ENCODE peak calls at places on chromosomes 3 and 15, in six cellular contexts. U, H, E, I, D and T are unnamed samples.

GRCh38 chr3:134460965-134461364 is 24.8 kb downstream of the ANAPC13 start:
- DNase-seq in D (no peak), U (no peak), I (no peak), E (no peak), H (no peak), T (no peak)

GRCh38 chr3:75906555-75907112 is 121.3 kb upstream of the ZNF717 start:
- DNase-seq in U (no peak), H (peak), D (peak), I (no peak), E (no peak), T (no peak)

GRCh38 chr3:124627501-124627908 is 102.7 kb upstream of the UMPS start:
- DNase-seq in D (no peak), U (no peak), H (no peak), E (no peak), I (peak), T (no peak)

GRCh38 chr3:194518652-194519051 is 31.9 kb upstream of the ATP13A3 start:
- DNase-seq in D (no peak), H (no peak), E (no peak), I (no peak), U (no peak), T (no peak)

GRCh38 chr3:172142074-172143059 is 103.0 kb downstream of the FNDC3B start:
- DNase-seq in I (peak), U (no peak), D (no peak), E (peak), H (no peak), T (no peak)

GRCh38 chr3:193943200-193943599 is 192.7 kb upstream of the HES1 start:
- DNase-seq in U (peak), I (no peak), H (no peak), E (no peak), D (peak), T (no peak)

GRCh38 chr15:65791335-65792129 is 561 bp downstream of the DENND4A start:
- DNase-seq in U (peak), H (no peak), E (no peak), D (no peak), I (no peak), T (no peak)

GRCh38 chr3:110493752-110494151 is 577.9 kb upstream of the NECTIN3 start:
- DNase-seq in D (no peak), H (no peak), E (no peak), U (no peak), I (no peak), T (no peak)

GRCh38 chr3:148773805-148774204 is 53.8 kb upstream of the CPB1 start:
- DNase-seq in H (no peak), E (no peak), D (no peak), U (no peak), I (no peak), T (no peak)

GRCh38 chr3:187973977-187974856 is 179.7 kb upstream of the LPP start:
- DNase-seq in H (no peak), U (no peak), E (no peak), I (no peak), D (no peak), T (no peak)

GRCh38 chr3:160141485-160142185 is 83.6 kb upstream of the C3orf80 start:
- DNase-seq in U (no peak), E (no peak), I (no peak), D (no peak), H (no peak), T (no peak)

GRCh38 chr15:68583321-68583720 is 4.5 kb downstream of the CORO2B start:
- DNase-seq in E (no peak), D (no peak), I (no peak), H (no peak), U (peak), T (no peak)

GRCh38 chr15:92155941-92156340 is 237.7 kb upstream of the ST8SIA2 start:
- DNase-seq in I (no peak), H (no peak), D (no peak), U (no peak), E (no peak), T (no peak)

GRCh38 chr3:99970198-99970597 is 144.1 kb downstream of the FILIP1L start:
- DNase-seq in E (peak), U (no peak), H (no peak), D (no peak), I (no peak), T (no peak)

GRCh38 chr15:50330921-50331320 is 24.1 kb downstream of the GABPB1 start:
- DNase-seq in U (no peak), D (no peak), E (no peak), I (no peak), H (no peak), T (no peak)

GRCh38 chr15:28020644-28021043 is 78.5 kb downstream of the OCA2 start:
- DNase-seq in I (no peak), U (no peak), D (no peak), H (no peak), E (no peak), T (no peak)

GRCh38 chr3:65303431-65303830 is 615.6 kb upstream of the ADAMTS9 start:
- DNase-seq in I (no peak), H (no peak), E (no peak), D (no peak), U (no peak), T (no peak)

GRCh38 chr3:28905798-28906197 is 375.1 kb upstream of the RBMS3 start:
- DNase-seq in D (no peak), H (no peak), E (no peak), U (no peak), I (no peak), T (no peak)

GRCh38 chr3:170563712-170564423 is 22.0 kb downstream of the SLC7A14 start:
- DNase-seq in H (peak), E (peak), D (no peak), I (no peak), U (no peak), T (no peak)

GRCh38 chr15:87038404-87038803 is 958.7 kb downstream of the AGBL1 start:
- DNase-seq in D (peak), U (no peak), E (no peak), I (no peak), H (no peak), T (no peak)

GRCh38 chr15:65066635-65067333 is 1.0 kb downstream of the RASL12 start:
- DNase-seq in E (no peak), D (no peak), H (no peak), I (no peak), U (no peak), T (no peak)

GRCh38 chr15:64246364-64247189 is 83.8 kb upstream of the PPIB start:
- DNase-seq in D (no peak), E (peak), U (peak), H (no peak), I (peak), T (peak)

GRCh38 chr3:119731545-119732343 is 28.9 kb downstream of the CFAP91 start:
- DNase-seq in I (no peak), E (no peak), D (no peak), H (no peak), U (no peak), T (no peak)

GRCh38 chr3:45182915-45183881 is 37.0 kb upstream of the CDCP1 start:
- DNase-seq in U (peak), I (peak), E (no peak), D (peak), H (no peak), T (peak)

GRCh38 chr3:81531256-81531655 is 230.2 kb downstream of the GBE1 start:
- DNase-seq in E (no peak), H (no peak), I (no peak), D (no peak), U (no peak), T (no peak)

GRCh38 chr3:148998715-148999413 is 7.5 kb downstream of the GYG1 start:
- DNase-seq in D (no peak), E (no peak), U (no peak), H (no peak), I (no peak), T (no peak)

GRCh38 chr3:104127830-104128229 is 1238.9 kb upstream of the ALCAM start:
- DNase-seq in I (no peak), H (no peak), E (no peak), U (no peak), D (no peak), T (no peak)
- TF ChIP-seq SIN3A in I (no peak), H (no peak), E (no peak), U (no peak), D (no peak), T (no peak)

DNA sequence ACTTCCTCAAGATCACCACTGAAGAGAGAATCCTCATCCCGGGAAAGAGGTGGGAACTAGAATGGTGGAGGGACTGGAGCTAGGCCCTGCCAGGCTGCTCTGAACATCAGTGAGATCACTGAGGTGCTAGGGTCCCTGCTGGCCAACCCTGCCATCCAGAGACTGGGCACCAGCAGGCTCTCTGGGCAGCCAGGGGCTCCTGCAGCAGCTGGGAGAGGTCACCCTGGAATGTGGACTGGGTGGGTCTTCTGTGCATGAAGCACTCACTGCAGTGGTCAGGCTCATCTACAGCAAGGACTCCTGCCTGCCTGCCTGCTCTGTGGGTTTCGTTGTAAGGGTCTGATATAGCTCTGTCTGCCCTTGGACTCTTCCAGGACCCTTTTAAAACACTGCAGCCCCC is 24.9 kb downstream of the ALS2CL start:
- DNase-seq in D (no peak), E (no peak), I (no peak), H (peak), U (no peak), T (no peak)
- H3K9ac ChIP-seq in D (no peak), E (no peak), I (no peak), H (no peak), U (no peak), T (no peak)

GRCh38 chr3:140223631-140224030 is 288.6 kb downstream of the CLSTN2 start:
- DNase-seq in I (no peak), E (no peak), D (no peak), U (peak), H (no peak), T (no peak)
- TF ChIP-seq SIN3A in I (no peak), E (no peak), D (no peak), U (no peak), H (no peak), T (no peak)

GRCh38 chr3:141336672-141337522 is 31.4 kb upstream of the ZBTB38 start:
- DNase-seq in H (no peak), I (no peak), E (peak), U (peak), D (no peak), T (no peak)
- H3K9ac ChIP-seq in H (peak), I (no peak), E (peak), U (no peak), D (no peak), T (no peak)

DNA sequence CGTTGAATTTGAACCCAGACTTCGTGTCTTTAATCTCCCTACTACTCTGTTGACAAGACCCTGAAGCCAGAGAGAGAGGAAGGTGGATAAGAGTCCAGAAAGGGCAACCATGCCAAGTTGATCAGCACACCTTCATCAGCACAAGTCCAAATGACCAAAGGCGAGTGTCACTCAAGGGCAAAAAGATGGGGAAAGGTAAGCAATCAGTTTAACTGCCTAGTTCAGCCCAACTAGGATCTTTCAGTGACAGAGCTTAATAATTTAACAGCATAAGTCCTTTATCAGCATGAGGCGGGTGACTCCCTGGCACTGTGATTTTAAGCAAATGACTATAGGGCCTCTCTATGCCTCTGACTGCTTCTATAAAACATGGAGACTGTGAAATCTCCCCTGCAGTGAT is 6.2 kb downstream of the SUCLG2 start:
- DNase-seq in D (no peak), H (no peak), E (no peak), I (no peak), U (peak), T (no peak)
- TF ChIP-seq SIN3A in D (no peak), H (no peak), E (no peak), I (no peak), U (no peak), T (no peak)

GRCh38 chr3:71132995-71133730 is 450.4 kb downstream of the FOXP1 start:
- DNase-seq in E (no peak), U (no peak), I (no peak), D (no peak), H (no peak), T (no peak)
- H3K9ac ChIP-seq in E (no peak), U (no peak), I (no peak), D (no peak), H (no peak), T (no peak)

DNA sequence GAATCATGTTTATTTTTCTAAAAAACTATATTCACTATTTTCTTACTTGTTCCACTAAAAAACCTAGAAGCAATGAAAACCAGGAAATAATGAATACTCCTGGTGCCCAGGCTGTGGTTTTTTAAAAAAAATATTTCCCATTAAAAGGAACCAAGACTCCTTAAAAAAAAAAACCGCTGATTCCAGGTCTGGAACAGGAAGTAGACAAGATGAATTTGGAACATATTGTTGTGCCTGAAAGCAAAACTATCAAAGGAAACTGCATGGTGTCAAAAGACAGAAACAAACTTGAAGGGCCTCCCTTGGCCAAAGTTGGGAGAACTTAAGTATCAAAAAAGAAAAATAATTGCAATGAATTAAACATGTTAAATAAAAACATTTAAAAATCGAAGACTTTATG is 245.3 kb upstream of the P2RY1 start:
- DNase-seq in D (no peak), U (no peak), E (no peak), I (no peak), H (no peak), T (no peak)
- TF ChIP-seq SIN3A in D (no peak), U (no peak), E (no peak), I (no peak), H (no peak), T (no peak)

GRCh38 chr3:195553268-195553667 is 10.1 kb upstream of the PPP1R2 start:
- DNase-seq in D (no peak), U (no peak), I (no peak), E (no peak), H (no peak), T (no peak)
- H3K9ac ChIP-seq in D (no peak), U (no peak), I (no peak), E (no peak), H (no peak), T (no peak)

GRCh38 chr15:45387379-45388007 is 9.1 kb upstream of the GATM start:
- DNase-seq in U (peak), D (no peak), H (no peak), I (no peak), E (no peak), T (no peak)

GRCh38 chr15:45385568-45385967 is 7.2 kb upstream of the GATM start:
- DNase-seq in E (no peak), H (no peak), U (no peak), D (no peak), I (no peak), T (no peak)

GRCh38 chr15:45384700-45385099 is 6.4 kb upstream of the GATM start:
- DNase-seq in I (no peak), H (no peak), U (no peak), D (no peak), E (no peak), T (no peak)

GRCh38 chr15:45386974-45387373 is 8.6 kb upstream of the GATM start:
- DNase-seq in U (no peak), D (no peak), E (no peak), H (no peak), I (no peak), T (no peak)

GRCh38 chr15:45386420-45386819 is 8.1 kb upstream of the GATM start:
- DNase-seq in D (no peak), U (peak), H (no peak), I (no peak), E (no peak), T (no peak)
- TF ChIP-seq SIN3A in D (no peak), U (no peak), H (no peak), I (no peak), E (no peak), T (no peak)